ENCODE peak calls at places on chromosome 17, in six cellular contexts. I is T-helper 1 cell, G is SJSA1, W is Peyer's patch, X is GM10248, H is AG10803. K is an unnamed sample.

GRCh38 chr17:40915199-40915661 is 22.2 kb downstream of the KRT23 start:
- DNase-seq in I (no peak), G (peak), W (no peak), X (peak), H (peak), K (no peak)

GRCh38 chr17:43873091-43873490 is 26.1 kb downstream of the CD300LG start:
- DNase-seq in I (no peak), G (no peak), W (no peak), X (no peak), H (no peak), K (no peak)

GRCh38 chr17:63961355-63962207 is 11.1 kb downstream of the SCN4A start:
- DNase-seq in I (peak), G (no peak), W (peak), X (peak), H (peak), K (peak)

GRCh38 chr17:57678393-57678792 is 66.7 kb downstream of the CCDC182 start:
- DNase-seq in I (no peak), G (no peak), W (no peak), X (no peak), H (no peak), K (no peak)

GRCh38 chr17:10727192-10727591 is 2.6 kb downstream of the TMEM220 start:
- DNase-seq in I (no peak), G (no peak), W (no peak), X (no peak), H (no peak), K (no peak)

GRCh38 chr17:31369266-31369665 is 22.2 kb upstream of the RAB11FIP4 start:
- DNase-seq in I (no peak), G (no peak), W (no peak), X (no peak), H (peak), K (no peak)

GRCh38 chr17:3732171-3732570 is 8.5 kb downstream of the HASPIN start:
- DNase-seq in I (no peak), G (no peak), W (no peak), X (peak), H (peak), K (no peak)

GRCh38 chr17:59361386-59361785 is 29.9 kb downstream of the YPEL2 start:
- DNase-seq in I (no peak), G (peak), W (no peak), X (no peak), H (peak), K (no peak)

GRCh38 chr17:41689497-41690299 is 1.0 kb downstream of the EIF1 start:
- DNase-seq in I (peak), G (peak), W (no peak), X (no peak), H (peak), K (no peak)

GRCh38 chr17:75516619-75517276 is 420 bp downstream of the TSEN54 start:
- DNase-seq in I (peak), G (peak), W (no peak), X (peak), H (peak), K (no peak)

GRCh38 chr17:47704116-47704515 is 10.2 kb downstream of the TBKBP1 start:
- DNase-seq in I (no peak), G (no peak), W (peak), X (no peak), H (no peak), K (peak)

GRCh38 chr17:72931635-72932034 is 160.9 kb downstream of the SLC39A11 start:
- DNase-seq in I (no peak), G (no peak), W (no peak), X (peak), H (no peak), K (no peak)

K was measured in upper lobe of left lung.